ENCODE peak calls at places on chromosomes 2 and 18, in five cellular contexts. P is mesenchymal stem cell, M is IMR-90, V is H1, Z is H9. I is an unnamed sample.

GRCh38 chr18:44816449-44816848 is 135.8 kb downstream of the SETBP1 start:
- DNase-seq in P (no peak), M (no peak), V (no peak), Z (no peak), I (no peak)

GRCh38 chr18:7617738-7618422 is 50.8 kb downstream of the PTPRM start:
- DNase-seq in P (peak), M (peak), V (no peak), Z (no peak), I (peak)

GRCh38 chr2:190891370-190891769 is 10.7 kb downstream of the GLS start:
- DNase-seq in P (no peak), M (no peak), V (no peak), Z (no peak), I (no peak)

GRCh38 chr2:71358931-71359671 is 27.5 kb downstream of the ZNF638 start:
- DNase-seq in P (no peak), M (peak), V (no peak), Z (no peak), I (no peak)

GRCh38 chr2:65024149-65024829 is 31.9 kb upstream of the CEP68 start:
- DNase-seq in P (peak), M (peak), V (no peak), Z (no peak), I (no peak)

GRCh38 chr2:184646593-184646992 is 48.3 kb downstream of the ZNF804A start:
- DNase-seq in P (no peak), M (no peak), V (no peak), Z (no peak), I (no peak)

GRCh38 chr2:191311627-191312026 is 66.4 kb downstream of the MYO1B start:
- DNase-seq in P (peak), M (peak), V (no peak), Z (no peak), I (peak)

GRCh38 chr2:53622141-53622540 is 145.5 kb upstream of the CHAC2 start:
- DNase-seq in P (no peak), M (no peak), V (no peak), Z (no peak), I (no peak)

GRCh38 chr2:221124542-221125235 is 447.4 kb downstream of the EPHA4 start:
- DNase-seq in P (no peak), M (no peak), V (peak), Z (peak), I (peak)

GRCh38 chr2:137838255-137839092 is 125.8 kb upstream of the HNMT start:
- DNase-seq in P (peak), M (peak), V (no peak), Z (no peak), I (peak)

GRCh38 chr18:79868811-79869541 is 71.2 kb downstream of the KCNG2 start:
- DNase-seq in P (no peak), M (no peak), V (no peak), Z (no peak), I (no peak)

GRCh38 chr18:48632676-48633257 is 93.9 kb downstream of the CTIF start:
- DNase-seq in P (no peak), M (no peak), V (no peak), Z (no peak), I (no peak)

GRCh38 chr2:47086571-47086970 is 68.5 kb downstream of the STPG4 start:
- DNase-seq in P (peak), M (no peak), V (no peak), Z (no peak), I (no peak)

GRCh38 chr2:240339411-240340360 is 95.8 kb upstream of the GPC1 start:
- DNase-seq in P (no peak), M (no peak), V (no peak), Z (peak), I (no peak)

GRCh38 chr18:7417742-7418141 is 149.4 kb upstream of the PTPRM start:
- DNase-seq in P (peak), M (no peak), V (no peak), Z (no peak), I (peak)

GRCh38 chr2:235390108-235390815 is 103.6 kb upstream of the AGAP1 start:
- DNase-seq in P (no peak), M (peak), V (no peak), Z (no peak), I (no peak)

GRCh38 chr2:10080536-10081304 is 509 bp upstream of the CYS1 start:
- DNase-seq in P (no peak), M (no peak), V (no peak), Z (no peak), I (no peak)

GRCh38 chr2:2528801-2529200 is 197.7 kb upstream of the MYT1L start:
- DNase-seq in P (no peak), M (no peak), V (no peak), Z (no peak), I (no peak)

GRCh38 chr2:164737612-164738081 is 104.0 kb downstream of the COBLL1 start:
- DNase-seq in P (peak), M (peak), V (peak), Z (peak), I (peak)

GRCh38 chr2:69766014-69766413 is 24.1 kb downstream of the ANXA4 start:
- DNase-seq in P (no peak), M (no peak), V (no peak), Z (no peak), I (peak)

GRCh38 chr2:187434342-187434785 is 13.7 kb downstream of the CALCRL start:
- DNase-seq in P (no peak), M (peak), V (no peak), Z (no peak), I (no peak)

GRCh38 chr2:135547311-135547710 is 16.0 kb downstream of the R3HDM1 start:
- DNase-seq in P (no peak), M (no peak), V (no peak), Z (no peak), I (no peak)
- H3K4ac ChIP-seq in P (no peak), M (no peak), V (no peak), Z (no peak), I (no peak)

DNA sequence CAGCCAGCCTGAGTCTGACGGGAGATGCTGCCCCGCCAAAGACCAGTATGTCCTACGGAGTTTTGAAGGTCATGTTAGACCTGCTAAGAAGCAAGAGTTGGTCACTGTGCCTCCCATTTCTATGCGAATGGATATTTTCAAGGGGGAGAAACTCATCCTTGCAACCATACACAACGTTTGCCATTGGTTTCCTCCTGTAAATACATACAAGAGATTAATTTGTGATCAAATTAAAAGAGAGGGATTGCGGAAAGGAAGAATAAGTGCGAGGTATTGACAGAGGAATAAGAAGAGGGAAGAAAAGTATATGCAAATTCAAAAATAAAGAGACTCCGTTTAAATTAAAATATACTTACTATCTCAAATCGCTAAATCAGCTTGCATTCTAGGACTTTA is 809 bp upstream of the CACNB4 start:
- DNase-seq in P (no peak), M (no peak), V (no peak), Z (no peak), I (no peak)
- H2AFZ ChIP-seq in P (no peak), M (no peak), V (peak), Z (no peak), I (no peak)

DNA sequence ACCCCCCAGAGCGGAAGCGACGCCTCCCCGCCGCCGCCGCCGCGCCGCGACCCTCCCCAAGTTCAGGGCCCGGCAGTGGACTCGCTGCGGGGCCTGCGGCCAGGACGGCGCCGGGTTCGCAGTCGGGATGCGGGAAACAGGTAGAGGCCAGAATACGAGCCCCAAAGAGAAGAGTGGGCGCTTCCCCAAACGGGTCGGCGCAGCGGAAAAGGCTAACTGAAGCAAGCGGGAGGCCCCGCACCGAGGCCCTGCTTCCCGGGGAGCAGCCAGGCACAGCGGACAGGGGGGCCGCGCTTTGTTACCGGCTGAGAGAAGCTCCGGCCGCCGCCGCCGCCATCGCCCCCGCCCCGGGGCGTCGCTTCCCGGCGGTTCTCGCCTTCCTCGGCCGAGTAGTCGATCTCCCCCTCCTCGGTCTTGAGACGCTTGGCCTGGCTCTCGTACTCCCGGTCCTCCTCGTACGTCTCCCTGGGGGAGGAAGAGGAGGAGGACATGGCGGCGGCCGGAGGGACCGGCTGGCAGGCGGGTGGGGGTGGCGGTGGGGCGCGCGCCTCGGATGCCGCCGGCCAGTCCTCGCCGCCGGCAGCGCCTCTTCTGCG is 494 bp downstream of the HNRNPLL start:
- DNase-seq in P (no peak), M (no peak), V (peak), Z (peak), I (peak)
- H4K91ac ChIP-seq in P (peak), M (peak), V (peak), Z (peak), I (peak)

GRCh38 chr2:238698451-238699306 is 149.2 kb upstream of the TWIST2 start:
- DNase-seq in P (no peak), M (no peak), V (no peak), Z (no peak), I (no peak)

GRCh38 chr2:238700506-238701050 is 147.3 kb upstream of the TWIST2 start:
- DNase-seq in P (no peak), M (no peak), V (no peak), Z (no peak), I (peak)

GRCh38 chr2:238699307-238700121 is 148.4 kb upstream of the TWIST2 start:
- DNase-seq in P (no peak), M (no peak), V (no peak), Z (no peak), I (no peak)

GRCh38 chr2:238701066-238701906 is 146.6 kb upstream of the TWIST2 start:
- DNase-seq in P (no peak), M (no peak), V (no peak), Z (no peak), I (no peak)

DNA sequence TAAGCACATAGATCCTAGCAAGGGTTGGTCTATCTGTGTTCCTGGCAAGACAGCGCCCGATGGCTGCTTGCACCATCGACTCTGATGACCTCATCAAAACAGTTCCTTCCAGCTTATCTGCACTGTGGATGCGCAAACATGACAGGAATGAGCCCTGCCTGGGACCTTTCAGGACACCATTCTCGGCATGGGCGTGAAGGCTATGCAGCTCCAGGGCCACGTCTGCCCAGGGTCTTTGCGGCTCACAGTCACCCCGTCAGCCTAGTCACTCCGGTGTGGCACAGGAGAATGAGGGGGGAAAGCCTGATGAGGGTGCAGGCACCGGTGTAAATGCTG is 147.8 kb upstream of the TWIST2 start:
- DNase-seq in P (peak), M (peak), V (no peak), Z (no peak), I (peak)
- H3K4ac ChIP-seq in P (no peak), M (no peak), V (no peak), Z (no peak), I (no peak)

DNA sequence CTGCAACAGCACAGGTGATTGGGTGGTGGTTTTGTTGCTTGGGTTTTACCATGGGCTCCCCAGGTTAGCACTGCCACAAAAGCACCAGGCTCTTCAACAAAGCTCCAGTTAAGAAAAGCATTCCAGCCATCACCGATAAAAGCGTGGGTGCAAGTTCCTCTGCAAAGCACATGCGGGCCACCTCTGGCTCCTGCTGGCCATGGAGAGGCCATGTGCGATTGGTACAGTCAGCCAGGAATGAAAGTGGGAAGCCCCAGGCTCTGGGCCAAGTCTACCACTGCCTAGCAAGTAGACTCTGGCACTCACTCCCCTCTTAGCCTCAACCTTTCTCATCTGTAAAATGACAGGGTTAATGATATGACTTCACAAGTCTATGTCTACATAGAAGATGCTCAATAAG is 36.0 kb downstream of the BCL11A start:
- DNase-seq in P (no peak), M (peak), V (no peak), Z (peak), I (peak)
- H2AFZ ChIP-seq in P (no peak), M (no peak), V (no peak), Z (no peak), I (no peak)

DNA sequence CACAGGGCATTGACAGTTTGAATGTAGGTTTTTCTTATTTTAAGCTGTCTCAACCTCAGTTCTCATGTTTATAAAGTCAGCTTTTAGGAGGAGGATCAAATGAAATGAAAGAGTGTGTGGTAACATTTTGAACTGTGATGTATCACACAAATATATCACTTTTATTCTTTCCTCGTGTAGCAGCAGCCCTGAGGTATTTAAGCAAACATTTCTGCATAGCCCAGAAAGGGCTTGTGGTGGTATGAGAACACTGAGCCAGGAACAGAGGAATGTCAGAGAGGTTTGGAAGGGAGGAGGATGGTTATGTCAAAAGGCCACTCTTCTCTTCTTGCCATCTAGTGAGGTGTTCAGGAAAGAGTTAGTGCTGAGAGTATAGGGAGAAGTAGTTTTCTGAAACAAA is 150.2 kb downstream of the PARD3B start:
- DNase-seq in P (no peak), M (peak), V (no peak), Z (no peak), I (no peak)
- H4K91ac ChIP-seq in P (no peak), M (no peak), V (no peak), Z (no peak), I (no peak)

GRCh38 chr2:239098288-239098970 is 250.5 kb downstream of the TWIST2 start:
- DNase-seq in P (no peak), M (no peak), V (no peak), Z (no peak), I (peak)

GRCh38 chr2:239095475-239095874 is 247.6 kb downstream of the TWIST2 start:
- DNase-seq in P (no peak), M (no peak), V (no peak), Z (no peak), I (no peak)

GRCh38 chr2:239097428-239097696 is 249.5 kb downstream of the TWIST2 start:
- DNase-seq in P (no peak), M (no peak), V (no peak), Z (no peak), I (no peak)

GRCh38 chr2:239094727-239095266 is 246.9 kb downstream of the TWIST2 start:
- DNase-seq in P (no peak), M (no peak), V (no peak), Z (no peak), I (no peak)

GRCh38 chr2:239096676-239097427 is 249.0 kb downstream of the TWIST2 start:
- DNase-seq in P (no peak), M (no peak), V (no peak), Z (no peak), I (no peak)
- H3K4ac ChIP-seq in P (no peak), M (no peak), V (no peak), Z (no peak), I (no peak)

DNA sequence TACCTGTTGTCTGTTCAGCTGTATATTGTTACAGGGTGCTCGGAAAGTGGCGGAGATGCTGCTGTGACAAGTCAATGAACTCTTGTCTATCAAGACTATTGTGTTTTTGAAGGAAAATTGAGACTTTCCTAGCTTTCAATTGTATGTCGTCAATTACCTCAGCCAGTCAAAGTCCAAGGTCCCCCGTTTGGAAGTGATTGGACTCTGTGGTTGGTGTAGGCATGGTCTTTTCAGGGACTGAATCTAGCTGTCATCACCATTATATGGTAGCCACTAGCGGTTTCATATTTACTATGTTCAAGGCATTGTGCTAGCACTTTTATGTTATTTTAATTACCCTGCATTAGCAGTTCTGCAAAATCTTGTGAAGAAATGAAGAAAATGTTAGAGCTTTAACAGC is 54.9 kb downstream of the XRCC5 start:
- DNase-seq in P (no peak), M (no peak), V (no peak), Z (no peak), I (no peak)
- H2AFZ ChIP-seq in P (no peak), M (no peak), V (no peak), Z (no peak), I (no peak)